ENCODE peak calls at places on chromosomes 16 and 17, in four cellular contexts. S is fibroblast of pulmonary artery; X is stimulated activated CD4-positive, alpha-beta T cell treated with anti-CD3 and anti-CD28 coated beads, Interleukin-4, amount 100 ng/mL, for 4 hours; A is C1 segment of cervical spinal cord. L is an unnamed sample.

GRCh38 chr16:6331770-6332169 is 1000.9 kb upstream of the RBFOX1 start:
- DNase-seq in S (no peak), X (no peak), A (no peak), L (no peak)

GRCh38 chr17:38864636-38865398 is 5.0 kb upstream of the LASP1 start:
- DNase-seq in S (peak), X (no peak), A (no peak), L (no peak)

GRCh38 chr17:61574542-61575351 is 16.3 kb downstream of the NACA2 start:
- DNase-seq in S (peak), X (no peak), A (no peak), L (no peak)

GRCh38 chr17:72634621-72635020 is 457.9 kb downstream of the SLC39A11 start:
- DNase-seq in S (no peak), X (no peak), A (no peak), L (no peak)

GRCh38 chr16:4115209-4115940 is 867 bp downstream of the ADCY9 start:
- DNase-seq in S (peak), X (peak), A (no peak), L (peak)

GRCh38 chr16:4058386-4058785 is 57.9 kb downstream of the ADCY9 start:
- DNase-seq in S (no peak), X (no peak), A (no peak), L (no peak)

GRCh38 chr16:86509759-86510464 is 415 bp upstream of the FOXF1 start:
- DNase-seq in S (peak), X (no peak), A (no peak), L (no peak)

GRCh38 chr17:36944488-36945040 is 4.2 kb upstream of the AATF start:
- DNase-seq in S (no peak), X (no peak), A (no peak), L (no peak)